ENCODE peak calls at places on chromosomes 3 and 15, in four cellular contexts. U is HepG2, V is A549, T is K562. F is an unnamed sample.
A peak's percentile ranks its signal among the peaks of the same experiment; 100 is the strongest.

GRCh38 chr3:72080800-72081199 is 295.9 kb upstream of the PROK2 start:
- DNase-seq in V (no peak), U (no peak), T (peak; percentile 58), F (no peak)

GRCh38 chr15:57217716-57218598 is 158.3 kb upstream of the CGNL1 start:
- DNase-seq in V (no peak), U (no peak), T (no peak), F (no peak)

GRCh38 chr3:58608648-58609047 is 31.5 kb upstream of the FAM107A start:
- DNase-seq in V (no peak), U (no peak), T (no peak), F (no peak)

GRCh38 chr3:111850481-111850880 is 8.6 kb upstream of the PHLDB2 start:
- DNase-seq in V (no peak), T (no peak), U (no peak), F (no peak)

GRCh38 chr15:84716036-84716732 is at the start of gene SEC11A:
- DNase-seq in T (peak; percentile 95), V (peak; percentile 100), U (peak; percentile 90), F (peak; percentile 78)

GRCh38 chr3:149448331-149448831 is 26.1 kb upstream of the TM4SF4 start:
- DNase-seq in V (no peak), U (no peak), T (no peak), F (no peak)

GRCh38 chr3:87798567-87798947 is 260.2 kb downstream of the CGGBP1 start:
- DNase-seq in V (no peak), T (peak; percentile 44), U (no peak), F (no peak)

GRCh38 chr3:71227344-71227743 is 356.2 kb downstream of the FOXP1 start:
- DNase-seq in V (no peak), T (peak; percentile 65), U (no peak), F (no peak)

GRCh38 chr3:23629181-23629893 is 176.4 kb upstream of the UBE2E1 start:
- DNase-seq in V (no peak), U (no peak), T (no peak), F (no peak)

GRCh38 chr15:79981861-79982455 is 11.0 kb upstream of the BCL2A1 start:
- DNase-seq in T (no peak), V (no peak), U (no peak), F (no peak)

GRCh38 chr3:52527732-52528595 is 5.7 kb downstream of the NT5DC2 start:
- DNase-seq in U (no peak), T (no peak), V (no peak), F (no peak)

GRCh38 chr15:68364028-68364659 is 67.8 kb downstream of the ITGA11 start:
- DNase-seq in T (no peak), U (no peak), V (no peak), F (no peak)

GRCh38 chr3:141432904-141433303 is 53.9 kb upstream of the RASA2 start:
- DNase-seq in T (no peak), U (no peak), V (no peak), F (no peak)

GRCh38 chr3:13569641-13570390 is 20.9 kb downstream of the FBLN2 start:
- DNase-seq in U (no peak), T (no peak), V (no peak), F (no peak)

GRCh38 chr3:52470920-52471319 is 15.5 kb downstream of the NISCH start:
- DNase-seq in T (no peak), V (no peak), U (no peak), F (no peak)

GRCh38 chr15:59925123-59925522 is 79.0 kb upstream of the FOXB1 start:
- DNase-seq in T (no peak), U (no peak), V (no peak), F (no peak)

GRCh38 chr15:59923508-59923907 is 80.6 kb upstream of the FOXB1 start:
- DNase-seq in V (no peak), T (no peak), U (no peak), F (no peak)

GRCh38 chr15:59917504-59918157 is 86.5 kb upstream of the FOXB1 start:
- DNase-seq in U (peak; percentile 50), T (peak; percentile 62), V (peak; percentile 73), F (peak; percentile 56)

GRCh38 chr15:59918994-59919951 is 84.8 kb upstream of the FOXB1 start:
- DNase-seq in V (peak; percentile 17), U (no peak), T (no peak), F (no peak)
- TF ChIP-seq PHF8 in V (no peak), U (no peak), T (no peak), F (no peak)

GRCh38 chr3:177973241-177973840 is 562.9 kb upstream of the KCNMB2 start:
- DNase-seq in U (no peak), V (no peak), T (no peak), F (no peak)
- TF ChIP-seq PHF8 in U (no peak), V (no peak), T (no peak), F (no peak)

DNA sequence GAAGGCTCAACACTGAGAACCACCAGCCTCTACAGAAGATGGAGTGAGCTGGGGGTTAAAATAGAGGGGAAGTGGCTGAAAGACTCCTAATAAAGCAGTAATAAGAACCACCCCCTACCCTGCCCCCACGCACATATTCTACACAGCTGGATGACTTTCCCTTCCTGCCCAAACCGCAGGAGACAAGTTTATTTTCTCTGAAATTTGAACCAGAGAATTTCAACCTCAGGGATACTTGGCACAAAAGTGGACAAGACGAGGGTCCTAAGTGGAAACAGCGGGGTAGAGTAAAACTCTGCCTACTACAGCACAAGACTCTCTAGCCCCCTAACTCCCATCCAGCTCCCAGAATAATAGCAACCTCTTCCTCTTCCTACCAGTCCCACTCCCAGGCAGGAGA is 28.4 kb downstream of the USF3 start:
- DNase-seq in U (no peak), T (no peak), V (no peak), F (no peak)
- TF ChIP-seq PHF8 in U (no peak), T (no peak), V (no peak), F (no peak)

GRCh38 chr3:117252208-117252607 is 542.6 kb downstream of the TUSC7 start:
- DNase-seq in U (no peak), V (peak; percentile 29), T (no peak), F (no peak)
- TF ChIP-seq PHF8 in U (no peak), V (no peak), T (no peak), F (no peak)

GRCh38 chr3:146590521-146590920 is 14.6 kb downstream of the PLSCR5 start:
- DNase-seq in V (no peak), T (no peak), U (no peak), F (no peak)
- TF ChIP-seq PHF8 in V (no peak), T (no peak), U (no peak), F (no peak)

GRCh38 chr3:77254967-77255831 is 215.3 kb downstream of the ROBO2 start:
- DNase-seq in T (peak; percentile 73), V (peak; percentile 6), U (peak; percentile 54), F (no peak)
- TF ChIP-seq PHF8 in T (no peak), V (no peak), U (no peak), F (no peak)

DNA sequence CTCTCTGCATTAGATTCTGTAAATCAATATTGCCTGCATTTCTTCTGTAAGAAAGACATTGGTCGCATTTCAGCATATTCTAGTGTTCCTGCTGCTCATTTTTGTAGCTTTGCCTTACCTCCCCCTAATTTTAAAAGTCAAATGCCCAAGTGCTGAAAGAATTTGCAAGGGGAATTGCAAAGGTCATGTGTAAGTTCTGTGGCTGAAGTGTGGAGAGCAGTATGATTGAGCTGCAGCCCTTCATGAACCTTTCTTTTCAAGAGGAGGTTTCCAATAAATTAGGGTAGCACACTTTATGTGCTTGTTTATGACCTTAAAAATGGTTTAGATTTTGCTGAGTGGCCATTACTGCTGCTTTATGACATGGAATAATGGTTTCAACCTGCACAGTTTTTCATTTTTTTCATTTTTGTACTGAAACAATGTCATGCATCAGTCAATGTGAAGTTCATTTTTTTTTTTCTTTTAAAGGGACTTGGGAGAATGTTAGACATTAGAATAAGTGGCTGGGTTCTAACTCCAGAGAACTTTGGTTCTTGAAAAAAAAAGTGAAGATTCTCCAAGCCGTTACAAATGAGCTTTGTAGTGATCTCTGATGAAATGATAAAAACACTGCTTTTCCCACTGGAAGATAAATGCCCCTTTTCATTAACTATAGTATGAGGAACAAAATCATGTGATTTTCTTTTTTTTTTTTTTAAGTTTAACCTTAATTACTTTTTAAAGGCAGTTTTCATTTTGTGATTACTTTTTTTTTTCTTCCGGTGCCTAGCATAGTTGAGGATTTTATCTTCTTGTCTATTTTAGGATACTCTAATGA is 99.6 kb downstream of the MITF start:
- DNase-seq in T (no peak), U (no peak), V (no peak), F (no peak)
- TF ChIP-seq PHF8 in T (no peak), U (no peak), V (no peak), F (no peak)

GRCh38 chr3:184145120-184145524 is 10.0 kb downstream of the EIF2B5 start:
- DNase-seq in V (peak; percentile 53), T (peak; percentile 53), U (peak; percentile 49), F (peak; percentile 62)
- TF ChIP-seq PHF8 in V (no peak), T (no peak), U (no peak), F (no peak)